ENCODE peak calls at places on chromosomes 5 and 9, in nine cellular contexts. L is fibroblast of mammary gland; D is stomach; C is brain microvascular endothelial cell; G is coronary artery; N is PC-3; W is CD8-positive, alpha-beta T cell; F is neural progenitor cell; T is AG09309. M is an unnamed sample.

GRCh38 chr9:136062657-136063439 is 32.2 kb downstream of the NACC2 start:
- DNase-seq in L (no peak), D (no peak), C (no peak), G (peak; percentile 41), N (no peak), W (no peak), F (no peak), T (no peak), M (no peak)

GRCh38 chr9:6827370-6827949 is 69.7 kb downstream of the KDM4C start:
- DNase-seq in L (peak; percentile 61), D (no peak), C (peak; percentile 36), G (no peak), N (peak; percentile 79), W (no peak), F (peak; percentile 73), T (no peak), M (no peak)

GRCh38 chr9:83007521-83008300 is 55.2 kb downstream of the RASEF start:
- DNase-seq in L (peak; percentile 42), D (no peak), C (no peak), G (no peak), N (no peak), W (no peak), F (no peak), T (no peak), M (no peak)

GRCh38 chr9:17531642-17532254 is 47.1 kb upstream of the SH3GL2 start:
- DNase-seq in L (peak; percentile 56), D (peak; percentile 61), C (peak; percentile 74), G (no peak), N (peak; percentile 60), W (no peak), F (peak; percentile 65), T (no peak), M (peak; percentile 24)

GRCh38 chr5:151612689-151613427 is 21.7 kb upstream of the FAT2 start:
- DNase-seq in L (no peak), D (no peak), C (no peak), G (no peak), N (peak; percentile 83), W (no peak), F (no peak), T (no peak), M (peak; percentile 71)

GRCh38 chr5:179261301-179262125 is 83.7 kb downstream of the ADAMTS2 start:
- DNase-seq in L (peak; percentile 50), D (peak; percentile 17), C (no peak), G (peak; percentile 72), N (peak; percentile 3), W (no peak), F (peak; percentile 90), T (no peak), M (peak; percentile 9)

GRCh38 chr9:125904155-125904841 is 157.1 kb downstream of the PBX3 start:
- DNase-seq in L (no peak), D (no peak), C (no peak), G (no peak), N (peak; percentile 70), W (no peak), F (no peak), T (no peak), M (no peak)

GRCh38 chr5:177496111-177497010 is 1.0 kb downstream of the PDLIM7 start:
- DNase-seq in L (peak; percentile 92), D (peak; percentile 51), C (peak; percentile 91), G (peak; percentile 93), N (peak; percentile 90), W (no peak), F (peak; percentile 97), T (peak; percentile 74), M (peak; percentile 78)

GRCh38 chr5:175098301-175098700 is 345.7 kb downstream of the DRD1 start:
- DNase-seq in L (no peak), D (no peak), C (no peak), G (no peak), N (no peak), W (no peak), F (no peak), T (no peak), M (no peak)

GRCh38 chr5:148769941-148770340 is 56.5 kb upstream of the ADRB2 start:
- DNase-seq in L (no peak), D (no peak), C (no peak), G (no peak), N (peak; percentile 74), W (no peak), F (no peak), T (no peak), M (no peak)

GRCh38 chr5:128199104-128199503 is 115.5 kb downstream of the SLC12A2 start:
- DNase-seq in L (peak; percentile 68), D (no peak), C (peak; percentile 68), G (no peak), N (peak; percentile 90), W (no peak), F (no peak), T (no peak), M (peak; percentile 63)

GRCh38 chr9:109907400-109907799 is 127.4 kb downstream of the PALM2AKAP2 start:
- DNase-seq in L (no peak), D (no peak), C (no peak), G (no peak), N (no peak), W (no peak), F (peak; percentile 15), T (no peak), M (no peak)

GRCh38 chr9:109904666-109905065 is 124.7 kb downstream of the PALM2AKAP2 start:
- DNase-seq in L (peak; percentile 68), D (no peak), C (no peak), G (no peak), N (no peak), W (no peak), F (no peak), T (peak; percentile 57), M (no peak)

GRCh38 chr9:109906766-109907382 is 126.9 kb downstream of the PALM2AKAP2 start:
- DNase-seq in L (peak; percentile 30), D (no peak), C (peak; percentile 39), G (no peak), N (peak; percentile 7), W (no peak), F (no peak), T (no peak), M (no peak)

GRCh38 chr9:109903515-109904138 is 123.6 kb downstream of the PALM2AKAP2 start:
- DNase-seq in L (peak; percentile 84), D (peak; percentile 57), C (peak; percentile 64), G (no peak), N (peak; percentile 78), W (no peak), F (peak; percentile 82), T (peak; percentile 55), M (peak; percentile 70)

GRCh38 chr9:109905472-109905871 is 125.5 kb downstream of the PALM2AKAP2 start:
- DNase-seq in L (no peak), D (no peak), C (no peak), G (no peak), N (no peak), W (no peak), F (no peak), T (no peak), M (no peak)
- TF ChIP-seq CTCF in L (no peak), D (no peak), C (no peak), G (no peak), N (no peak), W (no peak), F (no peak), T (no peak), M (no peak)

DNA sequence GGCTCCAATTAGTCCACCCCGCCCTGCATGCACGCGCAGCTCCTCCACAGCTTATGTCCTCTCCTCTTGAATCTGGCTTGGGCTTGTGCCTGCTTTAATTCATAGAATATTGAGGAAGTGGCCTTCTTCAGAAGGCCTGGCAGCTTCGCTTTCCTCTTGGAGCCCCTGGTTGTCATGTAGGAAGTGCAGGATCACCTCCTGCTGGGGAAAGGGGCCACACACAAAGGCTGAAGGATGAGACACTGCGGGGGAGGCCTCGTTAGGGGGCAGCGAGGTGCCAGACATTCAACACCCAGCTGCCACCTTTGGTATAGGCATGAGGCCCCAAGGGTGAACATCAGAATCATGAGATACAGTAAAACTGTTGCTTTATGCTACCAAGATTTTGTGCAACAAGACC is 2.7 kb upstream of the CNOT6 start:
- DNase-seq in L (no peak), D (no peak), C (no peak), G (no peak), N (no peak), W (no peak), F (no peak), T (no peak), M (no peak)
- TF ChIP-seq CTCF in L (no peak), D (no peak), C (peak; percentile 24), G (no peak), N (no peak), W (no peak), F (no peak), T (no peak), M (no peak)

DNA sequence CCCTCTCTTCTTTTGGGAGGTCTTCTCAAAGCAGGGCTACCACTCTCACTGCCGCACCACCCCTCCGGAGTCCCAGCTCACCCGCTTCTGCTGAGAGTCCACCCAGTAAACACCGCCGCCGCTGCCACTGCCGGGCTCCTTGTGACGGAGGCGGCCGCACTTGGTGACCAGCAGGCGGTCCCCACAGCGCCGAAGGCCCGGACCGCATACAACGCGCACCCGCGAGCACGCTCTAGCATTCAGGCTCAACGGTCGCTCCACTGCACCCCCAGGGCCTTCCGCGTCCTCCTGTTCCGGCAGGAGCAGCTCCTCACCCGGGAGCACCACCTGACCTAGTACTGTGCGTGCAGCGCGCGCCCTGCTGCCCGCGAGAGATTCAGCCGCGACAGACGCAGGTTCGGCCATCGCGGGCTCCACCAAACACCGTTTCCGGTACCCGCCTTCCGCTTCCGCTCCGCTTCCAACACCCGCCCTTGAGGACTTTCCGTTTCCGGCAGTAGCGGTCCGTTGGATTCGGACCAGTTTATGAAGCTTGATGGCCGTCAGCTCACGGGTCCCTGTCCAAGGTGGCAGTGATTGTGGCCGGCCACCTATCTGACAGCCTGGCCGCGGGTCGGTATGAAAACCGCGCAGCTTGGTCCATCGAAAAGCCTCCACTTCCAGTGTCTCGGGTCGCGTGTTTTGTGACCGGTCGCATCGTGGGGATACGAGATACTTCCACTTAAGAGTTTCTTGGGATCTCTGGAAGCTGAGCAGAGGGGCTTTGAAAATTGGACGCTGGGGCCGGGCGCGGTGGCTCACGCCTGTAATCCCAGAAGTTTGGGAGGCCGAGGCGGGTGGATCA is at the start of gene EXOSC3:
- DNase-seq in L (peak; percentile 91), D (peak; percentile 89), C (peak; percentile 91), G (peak; percentile 90), N (peak; percentile 87), W (peak; percentile 79), F (peak; percentile 95), T (peak; percentile 34), M (peak; percentile 80)
- TF ChIP-seq CTCF in L (no peak), D (no peak), C (peak; percentile 27), G (no peak), N (no peak), W (no peak), F (peak; percentile 10), T (peak; percentile 10), M (no peak)

DNA sequence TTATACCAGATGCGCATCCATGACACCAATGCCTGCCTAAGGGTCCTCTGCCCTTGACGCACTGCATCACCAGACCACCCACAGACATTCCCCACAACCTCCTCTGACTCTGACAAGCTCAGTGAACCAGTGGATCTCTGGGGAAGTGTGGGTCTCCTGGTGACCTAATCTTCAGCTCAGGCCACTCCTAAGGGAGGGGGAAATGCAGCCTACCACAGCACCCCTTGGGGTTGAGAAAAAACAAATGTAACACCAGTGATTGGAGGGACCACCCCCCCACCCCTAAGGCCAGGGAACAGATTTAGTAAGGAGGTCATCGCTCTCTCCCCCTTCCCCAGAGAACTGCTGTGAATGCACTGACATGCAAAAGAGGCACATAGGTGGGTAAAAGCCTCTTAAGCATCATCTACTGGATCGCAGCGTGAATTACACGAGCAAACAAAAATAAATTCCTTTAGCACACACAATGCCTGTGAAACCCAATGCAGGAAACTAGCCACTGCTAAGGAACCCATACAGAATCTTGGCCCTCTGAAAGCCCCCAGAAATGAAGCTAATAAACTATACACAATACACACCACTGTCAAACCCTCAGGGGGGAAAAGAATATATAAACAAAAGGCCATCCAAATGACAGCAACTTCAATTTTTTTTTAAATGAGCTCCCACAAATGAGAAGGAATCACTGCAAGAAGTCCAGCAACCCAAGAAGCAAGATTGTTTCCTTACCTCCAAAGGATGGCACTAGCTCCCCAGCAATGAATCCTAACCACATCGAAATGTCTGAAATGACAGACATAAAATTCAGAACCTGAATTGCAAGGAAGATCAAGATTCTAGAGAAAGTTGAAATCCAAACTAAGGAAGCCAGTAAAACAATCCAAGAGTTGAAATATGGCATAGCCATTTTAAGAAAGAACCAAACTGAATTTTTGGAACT is 513.7 kb upstream of the PTGER4 start:
- DNase-seq in L (peak; percentile 38), D (no peak), C (peak; percentile 7), G (no peak), N (peak; percentile 55), W (no peak), F (peak; percentile 3), T (no peak), M (no peak)
- TF ChIP-seq CTCF in L (peak; percentile 9), D (no peak), C (peak; percentile 30), G (no peak), N (peak; percentile 46), W (no peak), F (peak; percentile 18), T (peak; percentile 32), M (peak; percentile 30)